ENCODE peak calls at places on chromosomes 13 and 19, in six cellular contexts. T, U, A, I, X and D are unnamed samples.

GRCh38 chr19:2446390-2446789 is 10.4 kb downstream of the LMNB2 start:
- DNase-seq in T (peak; percentile 59), U (no peak), A (no peak), I (no peak), X (no peak), D (no peak)

GRCh38 chr13:24053505-24054251 is 106.8 kb upstream of the SPATA13 start:
- DNase-seq in T (peak; percentile 85), U (peak; percentile 61), A (peak; percentile 39), I (no peak), X (peak; percentile 46), D (peak; percentile 38)

GRCh38 chr13:93505104-93505952 is 278.7 kb downstream of the GPC6 start:
- DNase-seq in T (no peak), U (no peak), A (no peak), I (no peak), X (no peak), D (no peak)

GRCh38 chr13:25232937-25233515 is 54.3 kb downstream of the MTMR6 start:
- DNase-seq in T (peak; percentile 32), U (no peak), A (no peak), I (no peak), X (no peak), D (no peak)

GRCh38 chr13:114145722-114146121 is 13.3 kb upstream of the RASA3 start:
- DNase-seq in T (no peak), U (no peak), A (no peak), I (no peak), X (no peak), D (no peak)

GRCh38 chr13:112213467-112214245 is 146.7 kb downstream of the SOX1 start:
- DNase-seq in T (no peak), U (peak; percentile 65), A (no peak), I (no peak), X (no peak), D (no peak)

GRCh38 chr13:32200741-32201140 is 114.4 kb downstream of the ZAR1L start:
- DNase-seq in T (no peak), U (no peak), A (no peak), I (no peak), X (no peak), D (no peak)

GRCh38 chr13:113840541-113841354 is 23.1 kb downstream of the GAS6 start:
- DNase-seq in T (no peak), U (no peak), A (peak; percentile 36), I (no peak), X (peak; percentile 67), D (peak; percentile 70)

GRCh38 chr19:29841559-29842367 is 30.0 kb downstream of the CCNE1 start:
- DNase-seq in T (no peak), U (peak; percentile 68), A (peak; percentile 48), I (no peak), X (no peak), D (no peak)

GRCh38 chr13:35744144-35744543 is 267.7 kb upstream of the MAB21L1 start:
- DNase-seq in T (no peak), U (no peak), A (no peak), I (no peak), X (no peak), D (no peak)

GRCh38 chr13:99196466-99197256 is 4.0 kb upstream of the UBAC2 start:
- DNase-seq in T (no peak), U (no peak), A (no peak), I (no peak), X (no peak), D (no peak)